ENCODE peak calls at places on chromosomes 7 and 10, in five cellular contexts. J is right atrium auricular region; G is CD8-positive, alpha-beta memory T cell; V is tibial artery; Q is fibroblast of lung. F is an unnamed sample.
A peak's percentile ranks its signal among the peaks of the same experiment; 100 is the strongest.

GRCh38 chr7:135923700-135924261 is 53.4 kb downstream of the MTPN start:
- DNase-seq in J (no peak), G (no peak), V (no peak), Q (peak; percentile 95), F (no peak)

GRCh38 chr7:17682586-17682985 is 257.7 kb downstream of the SNX13 start:
- DNase-seq in J (no peak), G (no peak), V (no peak), Q (peak; percentile 45), F (no peak)

GRCh38 chr10:87585565-87586514 is 73.8 kb upstream of the PAPSS2 start:
- DNase-seq in J (no peak), G (no peak), V (no peak), Q (peak; percentile 78), F (no peak)

GRCh38 chr10:49512121-49512809 is 26.7 kb downstream of the ERCC6 start:
- DNase-seq in J (no peak), G (no peak), V (no peak), Q (peak; percentile 30), F (no peak)

GRCh38 chr7:108329514-108329913 is 126.7 kb downstream of the NRCAM start:
- DNase-seq in J (no peak), G (no peak), V (no peak), Q (no peak), F (no peak)

GRCh38 chr7:75943864-75944263 is 28.9 kb downstream of the POR start:
- DNase-seq in J (no peak), G (no peak), V (no peak), Q (peak; percentile 53), F (no peak)

GRCh38 chr10:121823993-121824463 is 103.8 kb downstream of the ATE1 start:
- DNase-seq in J (no peak), G (no peak), V (no peak), Q (peak; percentile 35), F (peak; percentile 22)

GRCh38 chr10:68212721-68213352 is 19.1 kb downstream of the ATOH7 start:
- DNase-seq in J (no peak), G (no peak), V (no peak), Q (peak; percentile 20), F (no peak)

GRCh38 chr7:138000081-138000701 is 1.7 kb downstream of the CREB3L2 start:
- DNase-seq in J (peak; percentile 80), G (no peak), V (peak; percentile 88), Q (peak; percentile 96), F (no peak)

GRCh38 chr7:28812641-28813040 is 145.5 kb downstream of the TRIL start:
- DNase-seq in J (no peak), G (no peak), V (no peak), Q (no peak), F (no peak)

GRCh38 chr7:121777672-121778071 is 95.3 kb upstream of the PTPRZ1 start:
- DNase-seq in J (no peak), G (no peak), V (no peak), Q (no peak), F (no peak)

GRCh38 chr7:116284390-116284789 is 74.1 kb downstream of the TES start:
- DNase-seq in J (no peak), G (no peak), V (no peak), Q (peak; percentile 39), F (no peak)

GRCh38 chr7:96526492-96526891 is 183.2 kb downstream of the SEM1 start:
- DNase-seq in J (no peak), G (no peak), V (no peak), Q (no peak), F (no peak)

GRCh38 chr7:76409537-76409936 is at the start of gene SSC4D:
- DNase-seq in J (no peak), G (no peak), V (no peak), Q (no peak), F (peak; percentile 64)

GRCh38 chr10:80166581-80167470 is 34.3 kb downstream of the PLAC9 start:
- DNase-seq in J (no peak), G (peak; percentile 14), V (no peak), Q (no peak), F (no peak)

DNA sequence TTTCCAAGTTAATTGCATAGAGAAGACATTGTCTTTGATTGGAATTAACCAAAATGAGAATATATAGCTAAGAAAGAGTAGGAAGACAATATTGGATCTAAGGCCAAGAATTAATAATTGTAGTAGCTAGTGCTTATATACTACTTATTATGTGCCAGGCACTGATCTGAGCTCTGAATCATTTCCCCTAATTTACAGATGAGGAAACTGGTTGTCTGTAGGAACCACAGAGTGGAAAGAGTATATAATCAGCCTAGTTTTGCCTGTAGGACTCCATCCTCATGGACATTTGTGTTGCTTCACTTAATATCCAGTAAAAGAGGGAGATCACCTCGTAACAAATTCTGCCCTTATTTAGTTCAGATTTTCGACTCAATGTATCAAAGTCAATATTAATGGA is 127.9 kb downstream of the ARID5B start:
- DNase-seq in J (no peak), G (no peak), V (no peak), Q (no peak), F (no peak)
- H3K4me1 ChIP-seq in J (no peaks in the 10 kb centered on the region), G (peaks cover 29% of the 10 kb centered on the region), V (peaks cover 38% of the 10 kb centered on the region), Q (peaks cover 18% of the 10 kb centered on the region), F (no peaks in the 10 kb centered on the region)

DNA sequence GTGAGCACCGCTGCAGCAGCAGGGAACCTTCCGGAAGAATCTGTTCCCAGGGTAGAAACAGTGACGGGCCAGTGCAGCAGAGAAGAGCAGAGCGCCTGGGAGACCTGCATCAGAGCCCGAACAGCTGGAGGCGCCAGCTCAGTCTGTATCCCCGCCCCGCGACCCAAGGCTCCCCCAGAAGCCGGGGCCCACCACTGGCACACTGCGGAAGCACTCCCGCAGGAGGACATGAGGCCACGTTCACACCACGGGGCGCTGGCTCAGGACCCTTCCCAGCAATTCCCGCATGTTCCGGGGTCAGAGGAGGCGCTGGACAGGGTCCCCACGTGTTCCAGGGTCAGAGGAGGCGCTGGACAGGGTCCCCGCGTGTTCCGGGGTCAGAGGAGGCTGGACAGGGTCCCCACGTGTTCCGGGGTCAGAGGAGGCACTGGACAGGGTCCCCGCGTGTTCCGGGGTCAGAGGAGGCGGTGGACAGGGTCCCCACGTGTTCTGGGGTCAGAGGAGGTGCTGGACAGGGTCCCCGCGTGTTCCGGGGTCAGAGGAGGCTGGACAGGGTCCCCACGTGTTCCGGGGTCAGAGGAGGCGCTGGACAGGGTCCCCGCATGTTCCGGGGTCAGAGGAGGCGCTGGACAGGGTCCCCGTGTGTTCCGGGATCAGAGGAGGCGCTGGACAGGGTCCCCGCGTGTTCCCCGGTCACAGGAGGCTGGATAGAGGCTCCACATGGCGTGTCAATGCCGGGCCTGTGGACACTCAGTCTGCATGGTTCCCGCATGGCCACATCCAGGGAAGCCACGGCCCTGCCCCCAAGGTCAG is 117.6 kb downstream of the MAD1L1 start:
- DNase-seq in J (no peak), G (no peak), V (no peak), Q (no peak), F (no peak)
- H3K27ac ChIP-seq in J (peak overlapping the region; percentile 91), G (no peak overlapping the region), V (no peak overlapping the region), Q (no peak overlapping the region), F (no peak overlapping the region)

GRCh38 chr10:129032626-129033353 is 434.3 kb upstream of the MGMT start:
- DNase-seq in J (no peak), G (no peak), V (no peak), Q (no peak), F (no peak)
- H3K4me1 ChIP-seq in J (no peaks in the 10 kb centered on the region), G (peaks cover 31% of the 10 kb centered on the region), V (no peaks in the 10 kb centered on the region), Q (no peaks in the 10 kb centered on the region), F (no peaks in the 10 kb centered on the region)

DNA sequence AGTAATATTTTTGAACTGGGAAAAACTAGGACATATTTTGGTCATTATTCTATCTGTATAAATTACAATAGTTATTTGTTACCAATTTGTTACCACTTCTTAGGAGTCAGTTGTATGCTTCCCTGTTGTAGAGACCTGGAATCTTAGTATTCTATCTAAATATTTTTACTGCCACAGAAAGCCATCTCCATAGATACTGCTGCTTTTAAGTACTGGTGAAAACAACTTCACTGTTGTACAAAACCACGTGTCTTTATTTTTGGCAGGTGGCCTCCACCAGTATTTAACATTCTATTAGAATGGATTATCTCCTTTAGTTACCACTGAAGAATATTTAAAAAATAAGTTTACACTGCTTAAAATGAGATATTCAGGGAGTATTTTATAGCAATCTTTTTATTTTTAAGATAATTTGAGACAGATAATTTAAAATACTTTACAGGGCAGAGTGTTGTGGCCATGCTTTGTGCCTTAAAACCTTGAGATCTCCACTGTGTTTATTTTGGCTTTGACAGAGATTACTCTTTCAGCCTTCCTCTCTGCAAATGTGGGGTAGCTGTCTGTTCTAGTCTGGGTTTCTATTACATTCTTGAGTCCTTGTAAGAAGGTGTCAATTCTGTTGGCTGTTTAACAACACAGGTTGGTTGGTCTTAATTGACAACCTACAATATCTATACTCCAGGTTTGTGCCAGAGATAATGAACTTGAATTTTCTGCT is 185.6 kb downstream of the LRRC4 start:
- DNase-seq in J (no peak), G (no peak), V (no peak), Q (peak; percentile 37), F (no peak)
- H3K27ac ChIP-seq in J (peak overlapping the region; percentile 49), G (no peak overlapping the region), V (no peak overlapping the region), Q (no peak overlapping the region), F (no peak overlapping the region)

GRCh38 chr10:90871279-90871760 is 454 bp upstream of the RPP30 start:
- DNase-seq in J (no peak), G (peak; percentile 49), V (no peak), Q (peak; percentile 88), F (peak; percentile 68)
- H3K4me1 ChIP-seq in J (no peaks in the 10 kb centered on the region), G (peaks cover 17% of the 10 kb centered on the region), V (peaks cover 20% of the 10 kb centered on the region), Q (no peaks in the 10 kb centered on the region), F (no peaks in the 10 kb centered on the region)